ENCODE peak calls at places on chromosomes 6 and 20, in ten cellular contexts. U, R, O, X, S, Z, E, M, P and K are unnamed samples.
A peak's percentile ranks its signal among the peaks of the same experiment; 100 is the strongest.

GRCh38 chr6:113732384-113732966 is 124.7 kb upstream of the MARCKS start:
- DNase-seq in Z (no peak), S (no peak), O (no peak), U (peak; percentile 28), M (peak; percentile 14), E (peak; percentile 33), X (no peak), P (peak; percentile 70), R (no peak), K (no peak)

GRCh38 chr6:35492664-35493284 is 4.1 kb downstream of the TEAD3 start:
- DNase-seq in R (no peak), E (no peak), U (no peak), M (no peak), P (no peak), X (no peak), S (no peak), O (no peak), Z (no peak), K (no peak)

GRCh38 chr20:61299613-61300012 is 47.6 kb downstream of the CDH4 start:
- DNase-seq in S (no peak), P (no peak), E (no peak), U (no peak), Z (no peak), R (no peak), X (no peak), O (no peak), M (no peak), K (no peak)

GRCh38 chr20:3990741-3991140 is 24.6 kb downstream of the RNF24 start:
- DNase-seq in U (no peak), M (no peak), P (no peak), S (no peak), R (no peak), Z (no peak), E (no peak), X (no peak), O (no peak), K (peak; percentile 23)

GRCh38 chr6:117829594-117830319 is 77.3 kb upstream of the SLC35F1 start:
- DNase-seq in Z (peak; percentile 32), U (no peak), R (no peak), S (no peak), M (peak; percentile 30), X (no peak), P (peak; percentile 20), O (no peak), E (no peak), K (no peak)

GRCh38 chr20:43490038-43490437 is 17.5 kb upstream of the L3MBTL1 start:
- DNase-seq in E (no peak), P (no peak), O (no peak), S (no peak), M (peak; percentile 15), R (no peak), Z (no peak), U (no peak), X (no peak), K (no peak)

GRCh38 chr6:136547336-136547735 is 2.9 kb downstream of the MAP7 start:
- DNase-seq in U (peak; percentile 35), S (no peak), E (no peak), P (peak; percentile 60), Z (no peak), X (no peak), M (peak; percentile 63), O (no peak), R (peak; percentile 54), K (no peak)

GRCh38 chr6:115733426-115733825 is 327.3 kb downstream of the FRK start:
- DNase-seq in E (no peak), Z (no peak), P (no peak), S (no peak), R (no peak), O (no peak), M (no peak), X (no peak), U (no peak), K (no peak)

GRCh38 chr6:120147218-120147871 is 797.8 kb upstream of the MAN1A1 start:
- DNase-seq in P (no peak), M (no peak), U (no peak), E (no peak), S (no peak), X (no peak), R (no peak), Z (no peak), O (no peak), K (no peak)

GRCh38 chr6:148850936-148851335 is 104.1 kb downstream of the UST start:
- DNase-seq in O (no peak), U (no peak), S (no peak), Z (no peak), P (no peak), R (no peak), E (no peak), M (no peak), X (no peak), K (no peak)

GRCh38 chr20:25695532-25696383 is 895 bp downstream of the ZNF337 start:
- DNase-seq in R (no peak), P (no peak), U (peak; percentile 16), O (no peak), S (no peak), E (no peak), Z (no peak), X (no peak), M (no peak), K (no peak)

GRCh38 chr6:4778086-4778485 is 1.9 kb downstream of the CDYL start:
- DNase-seq in E (no peak), Z (no peak), P (no peak), M (no peak), X (no peak), U (no peak), S (no peak), O (no peak), R (no peak), K (no peak)

GRCh38 chr20:1300083-1300840 is 28.7 kb downstream of the SDCBP2 start:
- DNase-seq in U (no peak), P (no peak), R (no peak), M (no peak), Z (no peak), O (no peak), S (no peak), X (no peak), E (no peak), K (no peak)

GRCh38 chr20:52426856-52427255 is 235.3 kb upstream of the ZFP64 start:
- DNase-seq in U (no peak), O (no peak), M (no peak), X (no peak), R (no peak), E (no peak), S (no peak), Z (no peak), P (no peak), K (no peak)

GRCh38 chr6:11442495-11442894 is 95.1 kb upstream of the TMEM170B start:
- DNase-seq in E (no peak), M (no peak), U (no peak), O (no peak), P (no peak), S (no peak), X (no peak), Z (no peak), R (no peak), K (no peak)

GRCh38 chr6:159720708-159721107 is 6.6 kb upstream of the WTAP start:
- DNase-seq in S (peak; percentile 30), E (peak; percentile 48), X (no peak), M (no peak), U (peak; percentile 60), O (no peak), R (no peak), P (peak; percentile 34), Z (peak; percentile 38), K (peak; percentile 65)

GRCh38 chr20:16573011-16573965 is at the start of gene KIF16B:
- DNase-seq in X (peak; percentile 88), O (peak; percentile 96), U (peak; percentile 93), Z (peak; percentile 76), S (peak; percentile 80), E (peak; percentile 95), M (peak; percentile 76), R (peak; percentile 82), P (peak; percentile 95), K (peak; percentile 78)
- H3K4me1 ChIP-seq in X (peaks cover 19% of the 10 kb centered on the region), O (peaks cover 51% of the 10 kb centered on the region), U (peaks cover 4% of the 10 kb centered on the region), Z (no peaks in the 10 kb centered on the region), S (peaks cover 20% of the 10 kb centered on the region), E (no peaks in the 10 kb centered on the region), M (peaks cover 8% of the 10 kb centered on the region), R (peaks cover 20% of the 10 kb centered on the region), P (no peaks in the 10 kb centered on the region), K (peaks cover 9% of the 10 kb centered on the region)

DNA sequence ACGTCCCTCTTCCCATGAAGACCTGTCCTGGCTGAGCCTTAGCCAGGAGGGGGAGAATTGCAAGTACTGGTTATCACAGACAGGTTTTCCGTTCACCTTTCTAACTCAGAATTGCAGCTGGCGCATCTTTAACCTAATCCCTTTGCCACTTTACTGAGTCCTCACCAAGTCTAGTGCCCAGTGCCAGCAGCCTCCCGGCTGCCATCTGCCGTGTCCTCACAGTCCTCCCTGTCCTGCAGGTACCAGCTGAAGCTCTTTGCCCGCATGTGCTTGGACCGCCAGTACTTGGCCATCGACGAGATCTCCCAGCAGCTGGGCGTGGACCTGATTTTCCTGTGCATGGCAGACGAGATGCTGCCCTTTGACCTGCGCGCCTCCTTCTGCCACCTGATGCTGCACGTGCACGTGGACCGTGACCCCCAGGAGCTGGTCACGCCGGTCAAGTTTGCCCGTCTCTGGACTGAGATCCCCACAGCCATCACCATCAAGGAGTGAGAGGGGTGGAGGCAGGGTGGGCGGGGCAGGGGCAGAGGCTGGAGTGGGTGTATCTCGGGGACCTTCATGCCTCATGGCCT is 41.3 kb downstream of the UQCC2 start:
- DNase-seq in U (no peak), M (no peak), R (no peak), S (no peak), E (no peak), Z (no peak), P (no peak), X (no peak), O (no peak), K (no peak)
- H3K36me3 ChIP-seq in U (peaks cover 55% of the 10 kb centered on the region), M (no peaks in the 10 kb centered on the region), R (no peaks in the 10 kb centered on the region), S (peaks cover 49% of the 10 kb centered on the region), E (no peaks in the 10 kb centered on the region), Z (peaks cover 20% of the 10 kb centered on the region), P (no peaks in the 10 kb centered on the region), X (peaks cover 72% of the 10 kb centered on the region), O (peaks cover 96% of the 10 kb centered on the region), K (peaks cover 27% of the 10 kb centered on the region)

DNA sequence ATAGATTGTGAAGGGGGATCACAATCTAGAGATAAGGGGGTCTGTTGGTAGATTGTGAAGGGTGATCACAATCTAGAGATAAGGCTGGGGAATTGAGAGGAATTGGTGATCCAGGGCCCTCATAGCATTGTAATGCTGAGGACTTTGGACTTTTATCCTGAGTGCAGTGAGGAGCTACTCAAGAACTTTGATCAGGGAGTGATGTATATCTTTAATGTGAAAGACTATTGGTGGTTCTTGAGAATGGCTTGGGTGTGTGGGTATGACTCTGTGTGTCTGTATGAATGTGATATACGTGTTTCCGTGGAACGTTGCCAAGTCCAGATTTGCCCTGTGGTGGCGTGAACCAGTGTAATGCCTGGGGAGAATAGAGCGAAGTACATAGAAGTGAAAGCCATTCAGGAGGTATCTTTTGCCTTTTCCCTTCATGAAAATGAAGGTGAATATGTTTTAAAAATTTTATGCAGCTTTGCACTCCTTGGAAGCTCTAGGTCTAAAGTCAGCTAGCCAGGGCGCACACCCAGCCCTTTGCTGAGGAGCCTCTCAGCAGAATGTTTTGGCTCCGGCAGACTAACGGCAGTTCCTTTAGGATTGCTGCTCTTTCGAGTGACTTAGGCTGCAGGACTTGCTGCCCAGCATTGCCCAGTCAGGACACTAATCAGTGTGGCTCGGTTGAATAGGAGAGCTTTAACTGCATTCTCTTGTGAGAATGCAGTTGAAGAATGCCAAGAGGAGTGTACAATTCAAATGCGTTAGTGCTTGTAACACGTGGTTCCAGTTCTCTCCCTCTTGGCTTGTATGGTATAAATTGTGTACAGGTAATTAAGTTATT is 3.5 kb downstream of the ZFAND3 start:
- DNase-seq in S (no peak), X (no peak), Z (no peak), P (peak; percentile 41), U (peak; percentile 99), E (no peak), R (no peak), M (no peak), O (peak; percentile 79), K (peak; percentile 11)
- H3K4me1 ChIP-seq in S (peaks cover 55% of the 10 kb centered on the region), X (peaks cover 61% of the 10 kb centered on the region), Z (no peaks in the 10 kb centered on the region), P (peaks cover 36% of the 10 kb centered on the region), U (peaks cover 7% of the 10 kb centered on the region), E (peaks cover 23% of the 10 kb centered on the region), R (peaks cover 34% of the 10 kb centered on the region), M (peaks cover 21% of the 10 kb centered on the region), O (peaks cover 82% of the 10 kb centered on the region), K (peaks cover 45% of the 10 kb centered on the region)

GRCh38 chr6:57097596-57097995 is 7.6 kb downstream of the ZNF451 start:
- DNase-seq in R (no peak), Z (no peak), U (no peak), S (no peak), X (no peak), P (no peak), O (no peak), M (peak; percentile 59), E (no peak), K (no peak)
- H3K36me3 ChIP-seq in R (peaks cover 47% of the 10 kb centered on the region), Z (peaks cover 62% of the 10 kb centered on the region), U (peaks cover 17% of the 10 kb centered on the region), S (peaks cover 38% of the 10 kb centered on the region), X (peaks cover 29% of the 10 kb centered on the region), P (peaks cover 32% of the 10 kb centered on the region), O (peaks cover 55% of the 10 kb centered on the region), M (peaks cover 30% of the 10 kb centered on the region), E (no peaks in the 10 kb centered on the region), K (peaks cover 18% of the 10 kb centered on the region)